ENCODE peak calls at places on chromosomes 7 and 10, in seven cellular contexts. One of them, this sample, is unnamed.

GRCh38 chr7:85074016-85074415 is 112.8 kb downstream of the SEMA3D start:
- DNase-seq in mesendoderm: no peak
- DNase-seq in IMR-90: peak
- DNase-seq in mesenchymal stem cell: no peak
- DNase-seq in H1: no peak
- DNase-seq in neuronal stem cell: no peak
- DNase-seq in trophoblast cell: no peak
- DNase-seq in this sample: no peak

GRCh38 chr10:23368816-23369640 is 24.4 kb upstream of the C10orf67 start:
- DNase-seq in mesendoderm: no peak
- DNase-seq in IMR-90: no peak
- DNase-seq in mesenchymal stem cell: peak
- DNase-seq in H1: no peak
- DNase-seq in neuronal stem cell: no peak
- DNase-seq in trophoblast cell: no peak
- DNase-seq in this sample: no peak

GRCh38 chr7:115435178-115435577 is 513.3 kb downstream of the MDFIC start:
- DNase-seq in mesendoderm: no peak
- DNase-seq in IMR-90: no peak
- DNase-seq in mesenchymal stem cell: no peak
- DNase-seq in H1: no peak
- DNase-seq in neuronal stem cell: no peak
- DNase-seq in trophoblast cell: no peak
- DNase-seq in this sample: no peak

GRCh38 chr10:100184426-100185219 is 1.2 kb downstream of the ERLIN1 start:
- DNase-seq in mesendoderm: peak
- DNase-seq in IMR-90: peak
- DNase-seq in mesenchymal stem cell: peak
- DNase-seq in H1: no peak
- DNase-seq in neuronal stem cell: no peak
- DNase-seq in trophoblast cell: no peak
- DNase-seq in this sample: no peak

GRCh38 chr7:74457007-74457406 is 3.3 kb downstream of the GTF2IRD1 start:
- DNase-seq in mesendoderm: no peak
- DNase-seq in IMR-90: no peak
- DNase-seq in mesenchymal stem cell: no peak
- DNase-seq in H1: no peak
- DNase-seq in neuronal stem cell: no peak
- DNase-seq in trophoblast cell: no peak
- DNase-seq in this sample: no peak

GRCh38 chr10:3764626-3765375 is 20.2 kb downstream of the KLF6 start:
- DNase-seq in mesendoderm: no peak
- DNase-seq in IMR-90: no peak
- DNase-seq in mesenchymal stem cell: no peak
- DNase-seq in H1: no peak
- DNase-seq in neuronal stem cell: no peak
- DNase-seq in trophoblast cell: no peak
- DNase-seq in this sample: no peak

GRCh38 chr7:44391746-44392617 is 66.6 kb upstream of the CAMK2B start:
- DNase-seq in mesendoderm: no peak
- DNase-seq in IMR-90: no peak
- DNase-seq in mesenchymal stem cell: no peak
- DNase-seq in H1: no peak
- DNase-seq in neuronal stem cell: no peak
- DNase-seq in trophoblast cell: no peak
- DNase-seq in this sample: peak

GRCh38 chr7:47792521-47793121 is 155.6 kb downstream of the PKD1L1 start:
- DNase-seq in mesendoderm: peak
- DNase-seq in IMR-90: no peak
- DNase-seq in mesenchymal stem cell: no peak
- DNase-seq in H1: no peak
- DNase-seq in neuronal stem cell: no peak
- DNase-seq in trophoblast cell: no peak
- DNase-seq in this sample: no peak

GRCh38 chr7:68679456-68680234 is 918.6 kb upstream of the AUTS2 start:
- DNase-seq in mesendoderm: no peak
- DNase-seq in IMR-90: no peak
- DNase-seq in mesenchymal stem cell: no peak
- DNase-seq in H1: no peak
- DNase-seq in neuronal stem cell: no peak
- DNase-seq in trophoblast cell: no peak
- DNase-seq in this sample: no peak

GRCh38 chr7:148472406-148472805 is 118.2 kb upstream of the C7orf33 start:
- DNase-seq in mesendoderm: no peak
- DNase-seq in IMR-90: no peak
- DNase-seq in mesenchymal stem cell: no peak
- DNase-seq in H1: no peak
- DNase-seq in neuronal stem cell: no peak
- DNase-seq in trophoblast cell: no peak
- DNase-seq in this sample: no peak

GRCh38 chr7:149792220-149792595 is 18.8 kb upstream of the ZNF467 start:
- DNase-seq in mesendoderm: no peak
- DNase-seq in IMR-90: no peak
- DNase-seq in mesenchymal stem cell: no peak
- DNase-seq in H1: no peak
- DNase-seq in neuronal stem cell: no peak
- DNase-seq in trophoblast cell: no peak
- DNase-seq in this sample: no peak

GRCh38 chr10:98414578-98414931 is 427 bp downstream of the PYROXD2 start:
- DNase-seq in mesendoderm: no peak
- DNase-seq in IMR-90: no peak
- DNase-seq in mesenchymal stem cell: no peak
- DNase-seq in H1: no peak
- DNase-seq in neuronal stem cell: no peak
- DNase-seq in trophoblast cell: peak
- DNase-seq in this sample: no peak

GRCh38 chr7:148110097-148110868 is 480.3 kb upstream of the C7orf33 start:
- DNase-seq in mesendoderm: peak
- DNase-seq in IMR-90: no peak
- DNase-seq in mesenchymal stem cell: no peak
- DNase-seq in H1: no peak
- DNase-seq in neuronal stem cell: no peak
- DNase-seq in trophoblast cell: no peak
- DNase-seq in this sample: peak

GRCh38 chr7:18995270-18995671 is 122.2 kb downstream of the TWIST1 start:
- DNase-seq in mesendoderm: no peak
- DNase-seq in IMR-90: no peak
- DNase-seq in mesenchymal stem cell: no peak
- DNase-seq in H1: no peak
- DNase-seq in neuronal stem cell: no peak
- DNase-seq in trophoblast cell: no peak
- DNase-seq in this sample: no peak

GRCh38 chr7:86931439-86931838 is 128.0 kb downstream of the ELAPOR2 start:
- DNase-seq in mesendoderm: no peak
- DNase-seq in IMR-90: no peak
- DNase-seq in mesenchymal stem cell: no peak
- DNase-seq in H1: no peak
- DNase-seq in neuronal stem cell: no peak
- DNase-seq in trophoblast cell: no peak
- DNase-seq in this sample: no peak

GRCh38 chr7:5630670-5631069 is 150.8 kb downstream of the RNF216 start:
- DNase-seq in mesendoderm: no peak
- DNase-seq in IMR-90: no peak
- DNase-seq in mesenchymal stem cell: peak
- DNase-seq in H1: no peak
- DNase-seq in neuronal stem cell: no peak
- DNase-seq in trophoblast cell: no peak
- DNase-seq in this sample: no peak

GRCh38 chr10:3879073-3879472 is 94.1 kb upstream of the KLF6 start:
- DNase-seq in mesendoderm: no peak
- DNase-seq in IMR-90: no peak
- DNase-seq in mesenchymal stem cell: no peak
- DNase-seq in H1: no peak
- DNase-seq in neuronal stem cell: no peak
- DNase-seq in trophoblast cell: no peak
- DNase-seq in this sample: no peak

GRCh38 chr7:40700653-40701475 is 566.1 kb downstream of the SUGCT start:
- DNase-seq in mesendoderm: peak
- DNase-seq in IMR-90: peak
- DNase-seq in mesenchymal stem cell: no peak
- DNase-seq in H1: no peak
- DNase-seq in neuronal stem cell: no peak
- DNase-seq in trophoblast cell: no peak
- DNase-seq in this sample: peak

GRCh38 chr7:125059861-125060456 is 130.3 kb upstream of the POT1 start:
- DNase-seq in mesendoderm: no peak
- DNase-seq in IMR-90: peak
- DNase-seq in mesenchymal stem cell: peak
- DNase-seq in H1: no peak
- DNase-seq in neuronal stem cell: no peak
- DNase-seq in trophoblast cell: no peak
- DNase-seq in this sample: no peak

GRCh38 chr7:128263420-128263819 is 22.3 kb downstream of the LEP start:
- DNase-seq in mesendoderm: peak
- DNase-seq in IMR-90: no peak
- DNase-seq in mesenchymal stem cell: no peak
- DNase-seq in H1: no peak
- DNase-seq in neuronal stem cell: no peak
- DNase-seq in trophoblast cell: no peak
- DNase-seq in this sample: no peak

GRCh38 chr10:102713483-102713813 is 749 bp downstream of the ARL3 start:
- DNase-seq in mesendoderm: no peak
- DNase-seq in IMR-90: peak
- DNase-seq in mesenchymal stem cell: no peak
- DNase-seq in H1: no peak
- DNase-seq in neuronal stem cell: no peak
- DNase-seq in trophoblast cell: peak
- DNase-seq in this sample: no peak

GRCh38 chr7:116249969-116250553 is 39.7 kb downstream of the TES start:
- DNase-seq in mesendoderm: peak
- DNase-seq in IMR-90: peak
- DNase-seq in mesenchymal stem cell: peak
- DNase-seq in H1: no peak
- DNase-seq in neuronal stem cell: no peak
- DNase-seq in trophoblast cell: no peak
- DNase-seq in this sample: peak

GRCh38 chr7:47973739-47974138 is 5.7 kb downstream of the HUS1 start:
- DNase-seq in mesendoderm: no peak
- DNase-seq in IMR-90: no peak
- DNase-seq in mesenchymal stem cell: no peak
- DNase-seq in H1: no peak
- DNase-seq in neuronal stem cell: no peak
- DNase-seq in trophoblast cell: no peak
- DNase-seq in this sample: no peak

GRCh38 chr10:44506386-44506785 is 121.5 kb upstream of the CXCL12 start:
- DNase-seq in mesendoderm: no peak
- DNase-seq in IMR-90: no peak
- DNase-seq in mesenchymal stem cell: no peak
- DNase-seq in H1: no peak
- DNase-seq in neuronal stem cell: no peak
- DNase-seq in trophoblast cell: no peak
- DNase-seq in this sample: no peak

GRCh38 chr7:40008218-40008815 is 58.3 kb downstream of the CDK13 start:
- DNase-seq in mesendoderm: no peak
- DNase-seq in IMR-90: peak
- DNase-seq in mesenchymal stem cell: peak
- DNase-seq in H1: no peak
- DNase-seq in neuronal stem cell: no peak
- DNase-seq in trophoblast cell: no peak
- DNase-seq in this sample: no peak

GRCh38 chr10:44382981-44383748 is 1.7 kb downstream of the CXCL12 start:
- DNase-seq in mesendoderm: peak
- DNase-seq in IMR-90: no peak
- DNase-seq in mesenchymal stem cell: no peak
- DNase-seq in H1: no peak
- DNase-seq in neuronal stem cell: no peak
- DNase-seq in trophoblast cell: no peak
- DNase-seq in this sample: peak

GRCh38 chr10:23172429-23172828 is 19.7 kb upstream of the PTF1A start:
- DNase-seq in mesendoderm: no peak
- DNase-seq in IMR-90: no peak
- DNase-seq in mesenchymal stem cell: no peak
- DNase-seq in H1: no peak
- DNase-seq in neuronal stem cell: no peak
- DNase-seq in trophoblast cell: no peak
- DNase-seq in this sample: no peak

GRCh38 chr7:76356823-76357222 is 2.0 kb downstream of the YWHAG start:
- DNase-seq in mesendoderm: peak
- DNase-seq in IMR-90: peak
- DNase-seq in mesenchymal stem cell: peak
- DNase-seq in H1: no peak
- DNase-seq in neuronal stem cell: no peak
- DNase-seq in trophoblast cell: peak
- DNase-seq in this sample: no peak

GRCh38 chr7:30252885-30253795 is 31.3 kb upstream of the ZNRF2 start:
- DNase-seq in mesendoderm: no peak
- DNase-seq in IMR-90: no peak
- DNase-seq in mesenchymal stem cell: no peak
- DNase-seq in H1: no peak
- DNase-seq in neuronal stem cell: no peak
- DNase-seq in trophoblast cell: no peak
- DNase-seq in this sample: no peak

GRCh38 chr7:142785841-142786250 is 15.1 kb downstream of the PRSS2 start:
- DNase-seq in mesendoderm: peak
- DNase-seq in IMR-90: no peak
- DNase-seq in mesenchymal stem cell: no peak
- DNase-seq in H1: no peak
- DNase-seq in neuronal stem cell: no peak
- DNase-seq in trophoblast cell: no peak
- DNase-seq in this sample: peak
- H4K8ac ChIP-seq in mesendoderm: no peak
- H4K8ac ChIP-seq in IMR-90: no peak
- H4K8ac ChIP-seq in mesenchymal stem cell: no peak
- H4K8ac ChIP-seq in H1: peak
- H4K8ac ChIP-seq in neuronal stem cell: no peak
- H4K8ac ChIP-seq in trophoblast cell: no peak
- H4K8ac ChIP-seq in this sample: no peak

GRCh38 chr7:762891-763290 is 35.8 kb upstream of the PRKAR1B start:
- DNase-seq in mesendoderm: no peak
- DNase-seq in IMR-90: no peak
- DNase-seq in mesenchymal stem cell: no peak
- DNase-seq in H1: no peak
- DNase-seq in neuronal stem cell: no peak
- DNase-seq in trophoblast cell: no peak
- DNase-seq in this sample: no peak
- H4K8ac ChIP-seq in mesendoderm: no peak
- H4K8ac ChIP-seq in IMR-90: no peak
- H4K8ac ChIP-seq in mesenchymal stem cell: no peak
- H4K8ac ChIP-seq in H1: no peak
- H4K8ac ChIP-seq in neuronal stem cell: no peak
- H4K8ac ChIP-seq in trophoblast cell: no peak
- H4K8ac ChIP-seq in this sample: no peak

DNA sequence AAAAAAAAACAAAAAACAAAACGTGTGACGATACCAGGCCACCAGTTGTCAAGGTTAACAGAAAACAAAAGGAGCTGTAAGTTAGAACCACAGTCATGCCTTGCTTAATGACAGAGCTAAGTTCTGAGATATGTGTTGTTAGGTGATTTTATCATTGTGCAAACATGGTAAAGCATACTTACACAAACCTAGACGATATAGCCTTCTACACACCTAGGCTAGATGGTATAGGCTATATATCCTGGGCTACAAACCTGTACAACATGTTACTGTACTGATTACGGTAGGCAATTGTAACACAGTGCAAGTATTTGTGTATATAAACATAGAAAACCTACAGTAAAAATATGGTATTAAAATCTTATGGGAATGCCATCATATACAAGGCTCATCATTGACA is 564.2 kb downstream of the HTR7 start:
- DNase-seq in mesendoderm: no peak
- DNase-seq in IMR-90: no peak
- DNase-seq in mesenchymal stem cell: no peak
- DNase-seq in H1: no peak
- DNase-seq in neuronal stem cell: no peak
- DNase-seq in trophoblast cell: no peak
- DNase-seq in this sample: no peak
- H4K8ac ChIP-seq in mesendoderm: no peak
- H4K8ac ChIP-seq in IMR-90: no peak
- H4K8ac ChIP-seq in mesenchymal stem cell: no peak
- H4K8ac ChIP-seq in H1: no peak
- H4K8ac ChIP-seq in neuronal stem cell: no peak
- H4K8ac ChIP-seq in trophoblast cell: no peak
- H4K8ac ChIP-seq in this sample: no peak

GRCh38 chr7:2520131-2520807 is 695 bp downstream of the LFNG start:
- DNase-seq in mesendoderm: no peak
- DNase-seq in IMR-90: no peak
- DNase-seq in mesenchymal stem cell: no peak
- DNase-seq in H1: no peak
- DNase-seq in neuronal stem cell: no peak
- DNase-seq in trophoblast cell: no peak
- DNase-seq in this sample: no peak
- H4K8ac ChIP-seq in mesendoderm: no peak
- H4K8ac ChIP-seq in IMR-90: no peak
- H4K8ac ChIP-seq in mesenchymal stem cell: no peak
- H4K8ac ChIP-seq in H1: no peak
- H4K8ac ChIP-seq in neuronal stem cell: no peak
- H4K8ac ChIP-seq in trophoblast cell: no peak
- H4K8ac ChIP-seq in this sample: no peak

This sample was measured in H9.